ENCODE peak calls at places on chromosomes 1 and 21, in seven cellular contexts. S is WTC11, L is K562, O is A549, C is HCT116, N is HepG2, A is H1. F is an unnamed sample.

GRCh38 chr1:229380514-229381160 is 37.8 kb upstream of the CCSAP start:
- DNase-seq in C (no peak), A (peak; percentile 52), L (no peak), N (no peak), S (no peak), O (no peak), F (no peak)

GRCh38 chr1:88935522-88936222 is 44.3 kb upstream of the GTF2B start:
- DNase-seq in O (peak; percentile 28), L (peak; percentile 54), S (no peak), A (no peak), N (peak; percentile 93), C (peak; percentile 16), F (peak; percentile 54)

GRCh38 chr1:117171900-117172501 is 38.7 kb downstream of the VTCN1 start:
- DNase-seq in S (no peak), C (no peak), O (no peak), N (peak; percentile 67), L (no peak), A (no peak), F (no peak)

GRCh38 chr1:147539122-147539575 is 2.2 kb upstream of the BCL9 start:
- DNase-seq in S (no peak), L (peak; percentile 19), N (peak; percentile 77), A (no peak), C (peak; percentile 85), O (peak; percentile 85), F (peak; percentile 48)

GRCh38 chr1:110484801-110485200 is 33.9 kb downstream of the PROK1 start:
- DNase-seq in L (no peak), C (no peak), A (no peak), S (no peak), O (no peak), N (no peak), F (no peak)

GRCh38 chr1:221723018-221723917 is 18.6 kb downstream of the DUSP10 start:
- DNase-seq in C (no peak), S (no peak), L (no peak), A (no peak), N (no peak), O (no peak), F (peak; percentile 81)

GRCh38 chr21:36542312-36543101 is 62.6 kb upstream of the CLDN14 start:
- DNase-seq in O (no peak), L (no peak), S (peak; percentile 67), N (no peak), C (no peak), A (peak; percentile 61), F (no peak)

GRCh38 chr1:231626951-231627614 is 493 bp downstream of the DISC1 start:
- DNase-seq in A (peak; percentile 82), N (peak; percentile 62), S (peak; percentile 72), C (no peak), L (no peak), O (peak; percentile 19), F (peak; percentile 93)

GRCh38 chr1:31564606-31564989 is 11.7 kb upstream of the TINAGL1 start:
- DNase-seq in O (no peak), N (no peak), A (no peak), S (no peak), L (peak; percentile 4), C (no peak), F (no peak)

GRCh38 chr1:83999316-83999819 is 436 bp upstream of the TTLL7 start:
- DNase-seq in C (peak; percentile 80), A (no peak), S (no peak), O (peak; percentile 71), N (peak; percentile 13), L (peak; percentile 81), F (peak; percentile 64)

GRCh38 chr1:12203216-12204007 is 26.4 kb upstream of the VPS13D start:
- DNase-seq in L (no peak), A (no peak), S (no peak), O (no peak), C (no peak), N (no peak), F (no peak)

GRCh38 chr1:22121421-22121911 is 21.4 kb downstream of the WNT4 start:
- DNase-seq in S (no peak), N (no peak), L (peak; percentile 96), O (no peak), A (no peak), C (no peak), F (no peak)

GRCh38 chr1:210698661-210699060 is 370.0 kb downstream of the HHAT start:
- DNase-seq in C (no peak), L (no peak), A (no peak), S (no peak), O (no peak), N (no peak), F (no peak)

GRCh38 chr1:247386695-247387094 is 29.3 kb upstream of the NLRP3 start:
- DNase-seq in A (no peak), O (no peak), N (no peak), L (no peak), C (no peak), S (no peak), F (peak; percentile 54)

GRCh38 chr1:6982860-6983259 is 197.6 kb downstream of the CAMTA1 start:
- DNase-seq in A (no peak), N (no peak), C (no peak), L (no peak), S (no peak), O (no peak), F (no peak)

GRCh38 chr1:220696863-220697231 is 6.7 kb downstream of the C1orf115 start:
- DNase-seq in N (no peak), O (no peak), S (no peak), A (no peak), L (peak; percentile 7), C (no peak), F (no peak)
- TF ChIP-seq MAX in N (no peak), O (no peak), S (no peak), A (no peak), L (no peak), C (no peak), F (no peak)

GRCh38 chr1:201169971-201170532 is 15.8 kb upstream of the TMEM9 start:
- DNase-seq in L (no peak), S (no peak), A (no peak), C (no peak), O (no peak), N (no peak), F (no peak)

GRCh38 chr1:201169203-201169602 is 14.9 kb upstream of the TMEM9 start:
- DNase-seq in L (no peak), C (no peak), N (no peak), O (no peak), S (no peak), A (no peak), F (no peak)

GRCh38 chr1:201164645-201165044 is 10.4 kb upstream of the TMEM9 start:
- DNase-seq in S (no peak), N (no peak), L (no peak), C (no peak), A (no peak), O (no peak), F (no peak)

GRCh38 chr1:201167625-201167991 is 13.3 kb upstream of the TMEM9 start:
- DNase-seq in L (no peak), C (no peak), S (no peak), O (no peak), N (no peak), A (no peak), F (no peak)

DNA sequence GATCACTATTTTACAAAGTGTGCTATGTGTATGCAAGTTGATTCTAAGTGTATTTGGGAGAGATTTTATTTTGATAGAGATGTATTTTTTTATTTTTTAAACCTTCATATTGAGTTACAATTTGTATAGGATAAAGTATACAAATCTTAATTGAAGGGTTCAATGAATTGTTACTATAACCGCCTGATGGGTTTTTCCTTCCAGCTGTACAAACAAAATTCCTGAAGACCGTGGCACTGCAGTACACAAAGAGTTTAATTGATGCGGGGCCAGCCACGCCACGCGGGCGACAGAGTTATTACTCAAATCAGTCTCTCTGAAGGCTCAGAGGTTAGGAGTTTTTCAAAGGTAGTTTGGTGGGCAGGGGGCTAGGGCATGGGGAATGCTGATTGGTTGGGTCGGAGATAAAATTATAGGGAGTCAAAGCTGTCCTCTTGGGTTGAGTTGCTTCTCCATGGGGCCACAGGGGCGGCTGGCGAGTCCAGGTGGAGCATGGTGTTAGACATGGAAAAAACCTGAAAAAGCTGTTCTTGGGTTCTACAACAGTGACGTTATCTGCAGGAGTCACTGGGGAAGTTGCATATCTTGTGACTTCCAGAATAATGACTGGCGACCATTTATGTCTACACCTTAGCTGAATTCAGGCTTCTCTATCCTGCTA is 12.8 kb upstream of the TMEM9 start:
- DNase-seq in N (no peak), L (peak; percentile 32), C (no peak), A (no peak), O (no peak), S (no peak), F (no peak)
- TF ChIP-seq MAX in N (no peak), L (no peak), C (no peak), A (no peak), O (no peak), S (no peak), F (no peak)

DNA sequence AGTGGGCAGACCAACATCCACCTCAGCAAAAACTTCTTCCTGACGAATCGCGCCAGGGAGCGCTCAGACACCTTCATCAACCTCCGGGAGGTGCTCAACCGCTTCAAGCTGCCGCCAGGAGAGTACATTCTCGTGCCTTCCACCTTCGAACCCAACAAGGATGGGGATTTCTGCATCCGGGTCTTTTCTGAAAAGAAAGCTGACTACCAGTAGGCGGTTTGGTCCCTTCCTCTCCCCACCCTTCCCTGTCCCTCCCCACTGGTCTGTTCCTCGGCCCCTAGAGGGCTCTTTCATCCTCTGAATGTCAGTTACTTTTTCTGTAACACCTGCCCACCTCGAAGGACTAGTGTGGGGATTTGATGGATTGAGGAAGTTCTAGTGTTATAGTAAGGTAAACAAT is 46.9 kb downstream of the CAPN2 start:
- DNase-seq in A (peak; percentile 67), L (peak; percentile 63), N (no peak), C (no peak), S (peak; percentile 38), O (no peak), F (no peak)
- TF ChIP-seq MAX in A (peak; percentile 38), L (no peak), N (no peak), C (no peak), S (no peak), O (no peak), F (no peak)

GRCh38 chr1:160910351-160910750 is 25.4 kb upstream of the ITLN1 start:
- DNase-seq in C (no peak), O (no peak), L (no peak), N (no peak), A (no peak), S (no peak), F (no peak)
- TF ChIP-seq MAX in C (no peak), O (no peak), L (no peak), N (no peak), A (no peak), S (no peak), F (no peak)

GRCh38 chr1:93616221-93616995 is 65.2 kb downstream of the BCAR3 start:
- DNase-seq in O (peak; percentile 40), S (no peak), N (no peak), C (no peak), L (no peak), A (no peak), F (no peak)

GRCh38 chr1:93615201-93616150 is 66.2 kb downstream of the BCAR3 start:
- DNase-seq in O (peak; percentile 69), A (no peak), N (peak; percentile 80), L (peak; percentile 50), S (no peak), C (no peak), F (peak; percentile 16)

GRCh38 chr1:93616996-93617669 is 64.5 kb downstream of the BCAR3 start:
- DNase-seq in A (no peak), N (peak; percentile 46), O (peak; percentile 51), C (no peak), L (no peak), S (no peak), F (no peak)

GRCh38 chr1:93619507-93620168 is 62.0 kb downstream of the BCAR3 start:
- DNase-seq in S (no peak), O (peak; percentile 41), A (no peak), C (no peak), L (no peak), N (no peak), F (peak; percentile 30)

GRCh38 chr1:93617670-93618488 is 63.8 kb downstream of the BCAR3 start:
- DNase-seq in N (peak; percentile 94), S (no peak), C (no peak), L (no peak), O (peak; percentile 84), A (no peak), F (no peak)
- TF ChIP-seq MAX in N (peak; percentile 39), S (no peak), C (peak; percentile 42), L (no peak), O (peak; percentile 57), A (no peak), F (no peak)

F was measured in NB4.